ENCODE peak calls at places on chromosome 7, in nine cellular contexts. One of them, this sample, is unnamed.

GRCh38 chr7:17696422-17696821 is 243.9 kb downstream of the SNX13 start:
- DNase-seq in T-helper 2 cell: no peak
- DNase-seq in natural killer cell: no peak
- DNase-seq in activated naive CD4-positive, alpha-beta T cell treated with anti-CD3 and anti-CD28 coated beads, Interleukin-2, amount 10 ng/mL, durations not matched to agents 7 days and 5 days: no peak
- DNase-seq in GDM1: no peak
- DNase-seq in PC-3: peak
- DNase-seq in MV-4-11: peak
- DNase-seq in cardiac fibroblast: peak
- DNase-seq in pulmonary artery endothelial cell: no peak
- DNase-seq in this sample: no peak

GRCh38 chr7:45579386-45579785 is 5.2 kb downstream of the ADCY1 start:
- DNase-seq in T-helper 2 cell: no peak
- DNase-seq in natural killer cell: no peak
- DNase-seq in activated naive CD4-positive, alpha-beta T cell treated with anti-CD3 and anti-CD28 coated beads, Interleukin-2, amount 10 ng/mL, durations not matched to agents 7 days and 5 days: no peak
- DNase-seq in GDM1: no peak
- DNase-seq in PC-3: no peak
- DNase-seq in MV-4-11: no peak
- DNase-seq in cardiac fibroblast: no peak
- DNase-seq in pulmonary artery endothelial cell: no peak
- DNase-seq in this sample: no peak

GRCh38 chr7:44431091-44431608 is 59.3 kb downstream of the NUDCD3 start:
- DNase-seq in T-helper 2 cell: no peak
- DNase-seq in natural killer cell: no peak
- DNase-seq in activated naive CD4-positive, alpha-beta T cell treated with anti-CD3 and anti-CD28 coated beads, Interleukin-2, amount 10 ng/mL, durations not matched to agents 7 days and 5 days: peak
- DNase-seq in GDM1: no peak
- DNase-seq in PC-3: peak
- DNase-seq in MV-4-11: peak
- DNase-seq in cardiac fibroblast: no peak
- DNase-seq in pulmonary artery endothelial cell: no peak
- DNase-seq in this sample: no peak

GRCh38 chr7:135758531-135758932 is 9.9 kb upstream of the FAM180A start:
- DNase-seq in T-helper 2 cell: no peak
- DNase-seq in natural killer cell: no peak
- DNase-seq in activated naive CD4-positive, alpha-beta T cell treated with anti-CD3 and anti-CD28 coated beads, Interleukin-2, amount 10 ng/mL, durations not matched to agents 7 days and 5 days: no peak
- DNase-seq in GDM1: no peak
- DNase-seq in PC-3: no peak
- DNase-seq in MV-4-11: no peak
- DNase-seq in cardiac fibroblast: peak
- DNase-seq in pulmonary artery endothelial cell: no peak
- DNase-seq in this sample: no peak

GRCh38 chr7:146635200-146636032 is 518.8 kb downstream of the CNTNAP2 start:
- DNase-seq in T-helper 2 cell: no peak
- DNase-seq in natural killer cell: no peak
- DNase-seq in activated naive CD4-positive, alpha-beta T cell treated with anti-CD3 and anti-CD28 coated beads, Interleukin-2, amount 10 ng/mL, durations not matched to agents 7 days and 5 days: no peak
- DNase-seq in GDM1: no peak
- DNase-seq in PC-3: peak
- DNase-seq in MV-4-11: no peak
- DNase-seq in cardiac fibroblast: no peak
- DNase-seq in pulmonary artery endothelial cell: no peak
- DNase-seq in this sample: no peak

GRCh38 chr7:129665013-129665401 is 53.5 kb downstream of the NRF1 start:
- DNase-seq in T-helper 2 cell: no peak
- DNase-seq in natural killer cell: no peak
- DNase-seq in activated naive CD4-positive, alpha-beta T cell treated with anti-CD3 and anti-CD28 coated beads, Interleukin-2, amount 10 ng/mL, durations not matched to agents 7 days and 5 days: no peak
- DNase-seq in GDM1: peak
- DNase-seq in PC-3: peak
- DNase-seq in MV-4-11: peak
- DNase-seq in cardiac fibroblast: peak
- DNase-seq in pulmonary artery endothelial cell: peak
- DNase-seq in this sample: no peak

GRCh38 chr7:77288676-77289320 is 89.2 kb upstream of the FGL2 start:
- DNase-seq in T-helper 2 cell: no peak
- DNase-seq in natural killer cell: no peak
- DNase-seq in activated naive CD4-positive, alpha-beta T cell treated with anti-CD3 and anti-CD28 coated beads, Interleukin-2, amount 10 ng/mL, durations not matched to agents 7 days and 5 days: no peak
- DNase-seq in GDM1: peak
- DNase-seq in PC-3: no peak
- DNase-seq in MV-4-11: no peak
- DNase-seq in cardiac fibroblast: no peak
- DNase-seq in pulmonary artery endothelial cell: peak
- DNase-seq in this sample: no peak

GRCh38 chr7:150869467-150869866 is 17.1 kb downstream of the AOC1 start:
- DNase-seq in T-helper 2 cell: no peak
- DNase-seq in natural killer cell: no peak
- DNase-seq in activated naive CD4-positive, alpha-beta T cell treated with anti-CD3 and anti-CD28 coated beads, Interleukin-2, amount 10 ng/mL, durations not matched to agents 7 days and 5 days: no peak
- DNase-seq in GDM1: no peak
- DNase-seq in PC-3: no peak
- DNase-seq in MV-4-11: no peak
- DNase-seq in cardiac fibroblast: no peak
- DNase-seq in pulmonary artery endothelial cell: no peak
- DNase-seq in this sample: no peak

GRCh38 chr7:46933596-46933995 is 648.3 kb downstream of the TNS3 start:
- DNase-seq in T-helper 2 cell: no peak
- DNase-seq in natural killer cell: no peak
- DNase-seq in activated naive CD4-positive, alpha-beta T cell treated with anti-CD3 and anti-CD28 coated beads, Interleukin-2, amount 10 ng/mL, durations not matched to agents 7 days and 5 days: no peak
- DNase-seq in GDM1: no peak
- DNase-seq in PC-3: no peak
- DNase-seq in MV-4-11: no peak
- DNase-seq in cardiac fibroblast: peak
- DNase-seq in pulmonary artery endothelial cell: no peak
- DNase-seq in this sample: no peak

GRCh38 chr7:100835903-100836811 is 8.8 kb upstream of the EPHB4 start:
- DNase-seq in T-helper 2 cell: no peak
- DNase-seq in natural killer cell: no peak
- DNase-seq in activated naive CD4-positive, alpha-beta T cell treated with anti-CD3 and anti-CD28 coated beads, Interleukin-2, amount 10 ng/mL, durations not matched to agents 7 days and 5 days: no peak
- DNase-seq in GDM1: no peak
- DNase-seq in PC-3: no peak
- DNase-seq in MV-4-11: no peak
- DNase-seq in cardiac fibroblast: peak
- DNase-seq in pulmonary artery endothelial cell: peak
- DNase-seq in this sample: no peak

GRCh38 chr7:74453321-74454011 is at the start of gene GTF2IRD1:
- DNase-seq in T-helper 2 cell: peak
- DNase-seq in natural killer cell: no peak
- DNase-seq in activated naive CD4-positive, alpha-beta T cell treated with anti-CD3 and anti-CD28 coated beads, Interleukin-2, amount 10 ng/mL, durations not matched to agents 7 days and 5 days: peak
- DNase-seq in GDM1: peak
- DNase-seq in PC-3: peak
- DNase-seq in MV-4-11: peak
- DNase-seq in cardiac fibroblast: peak
- DNase-seq in pulmonary artery endothelial cell: peak
- DNase-seq in this sample: no peak

GRCh38 chr7:116673504-116673865 is 1.5 kb downstream of the MET start:
- DNase-seq in T-helper 2 cell: no peak
- DNase-seq in natural killer cell: no peak
- DNase-seq in activated naive CD4-positive, alpha-beta T cell treated with anti-CD3 and anti-CD28 coated beads, Interleukin-2, amount 10 ng/mL, durations not matched to agents 7 days and 5 days: no peak
- DNase-seq in GDM1: no peak
- DNase-seq in PC-3: no peak
- DNase-seq in MV-4-11: no peak
- DNase-seq in cardiac fibroblast: no peak
- DNase-seq in pulmonary artery endothelial cell: no peak
- DNase-seq in this sample: no peak

GRCh38 chr7:149822353-149822943 is 15.7 kb upstream of the ZNF862 start:
- DNase-seq in T-helper 2 cell: no peak
- DNase-seq in natural killer cell: no peak
- DNase-seq in activated naive CD4-positive, alpha-beta T cell treated with anti-CD3 and anti-CD28 coated beads, Interleukin-2, amount 10 ng/mL, durations not matched to agents 7 days and 5 days: no peak
- DNase-seq in GDM1: no peak
- DNase-seq in PC-3: no peak
- DNase-seq in MV-4-11: no peak
- DNase-seq in cardiac fibroblast: no peak
- DNase-seq in pulmonary artery endothelial cell: no peak
- DNase-seq in this sample: no peak

GRCh38 chr7:126606331-126606730 is 646.4 kb downstream of the GRM8 start:
- DNase-seq in T-helper 2 cell: no peak
- DNase-seq in natural killer cell: no peak
- DNase-seq in activated naive CD4-positive, alpha-beta T cell treated with anti-CD3 and anti-CD28 coated beads, Interleukin-2, amount 10 ng/mL, durations not matched to agents 7 days and 5 days: no peak
- DNase-seq in GDM1: no peak
- DNase-seq in PC-3: no peak
- DNase-seq in MV-4-11: no peak
- DNase-seq in cardiac fibroblast: no peak
- DNase-seq in pulmonary artery endothelial cell: no peak
- DNase-seq in this sample: no peak

GRCh38 chr7:80583901-80584300 is 54.5 kb upstream of the CD36 start:
- DNase-seq in T-helper 2 cell: no peak
- DNase-seq in natural killer cell: no peak
- DNase-seq in activated naive CD4-positive, alpha-beta T cell treated with anti-CD3 and anti-CD28 coated beads, Interleukin-2, amount 10 ng/mL, durations not matched to agents 7 days and 5 days: no peak
- DNase-seq in GDM1: no peak
- DNase-seq in PC-3: no peak
- DNase-seq in MV-4-11: no peak
- DNase-seq in cardiac fibroblast: peak
- DNase-seq in pulmonary artery endothelial cell: no peak
- DNase-seq in this sample: no peak

GRCh38 chr7:67402280-67402679 is 405.6 kb downstream of the TYW1 start:
- DNase-seq in T-helper 2 cell: no peak
- DNase-seq in natural killer cell: no peak
- DNase-seq in activated naive CD4-positive, alpha-beta T cell treated with anti-CD3 and anti-CD28 coated beads, Interleukin-2, amount 10 ng/mL, durations not matched to agents 7 days and 5 days: no peak
- DNase-seq in GDM1: no peak
- DNase-seq in PC-3: no peak
- DNase-seq in MV-4-11: no peak
- DNase-seq in cardiac fibroblast: no peak
- DNase-seq in pulmonary artery endothelial cell: no peak
- DNase-seq in this sample: no peak

GRCh38 chr7:85186521-85187241 is at the start of gene SEMA3D:
- DNase-seq in T-helper 2 cell: no peak
- DNase-seq in natural killer cell: no peak
- DNase-seq in activated naive CD4-positive, alpha-beta T cell treated with anti-CD3 and anti-CD28 coated beads, Interleukin-2, amount 10 ng/mL, durations not matched to agents 7 days and 5 days: peak
- DNase-seq in GDM1: peak
- DNase-seq in PC-3: peak
- DNase-seq in MV-4-11: peak
- DNase-seq in cardiac fibroblast: peak
- DNase-seq in pulmonary artery endothelial cell: peak
- DNase-seq in this sample: peak

GRCh38 chr7:141956084-141956483 is 9.3 kb upstream of the CLEC5A start:
- DNase-seq in T-helper 2 cell: no peak
- DNase-seq in natural killer cell: no peak
- DNase-seq in activated naive CD4-positive, alpha-beta T cell treated with anti-CD3 and anti-CD28 coated beads, Interleukin-2, amount 10 ng/mL, durations not matched to agents 7 days and 5 days: no peak
- DNase-seq in GDM1: peak
- DNase-seq in PC-3: no peak
- DNase-seq in MV-4-11: peak
- DNase-seq in cardiac fibroblast: peak
- DNase-seq in pulmonary artery endothelial cell: no peak
- DNase-seq in this sample: no peak

GRCh38 chr7:91082038-91082437 is 182.2 kb upstream of the FZD1 start:
- DNase-seq in T-helper 2 cell: no peak
- DNase-seq in natural killer cell: no peak
- DNase-seq in activated naive CD4-positive, alpha-beta T cell treated with anti-CD3 and anti-CD28 coated beads, Interleukin-2, amount 10 ng/mL, durations not matched to agents 7 days and 5 days: no peak
- DNase-seq in GDM1: no peak
- DNase-seq in PC-3: no peak
- DNase-seq in MV-4-11: peak
- DNase-seq in cardiac fibroblast: peak
- DNase-seq in pulmonary artery endothelial cell: no peak
- DNase-seq in this sample: no peak

GRCh38 chr7:158051372-158051760 is 536.3 kb downstream of the PTPRN2 start:
- DNase-seq in T-helper 2 cell: no peak
- DNase-seq in natural killer cell: no peak
- DNase-seq in activated naive CD4-positive, alpha-beta T cell treated with anti-CD3 and anti-CD28 coated beads, Interleukin-2, amount 10 ng/mL, durations not matched to agents 7 days and 5 days: no peak
- DNase-seq in GDM1: no peak
- DNase-seq in PC-3: no peak
- DNase-seq in MV-4-11: no peak
- DNase-seq in cardiac fibroblast: no peak
- DNase-seq in pulmonary artery endothelial cell: no peak
- DNase-seq in this sample: no peak

GRCh38 chr7:140534743-140535142 is 55.4 kb upstream of the MKRN1 start:
- DNase-seq in T-helper 2 cell: no peak
- DNase-seq in natural killer cell: no peak
- DNase-seq in activated naive CD4-positive, alpha-beta T cell treated with anti-CD3 and anti-CD28 coated beads, Interleukin-2, amount 10 ng/mL, durations not matched to agents 7 days and 5 days: no peak
- DNase-seq in GDM1: no peak
- DNase-seq in PC-3: no peak
- DNase-seq in MV-4-11: no peak
- DNase-seq in cardiac fibroblast: no peak
- DNase-seq in pulmonary artery endothelial cell: no peak
- DNase-seq in this sample: no peak

GRCh38 chr7:79149831-79150230 is 303.6 kb downstream of the MAGI2 start:
- DNase-seq in T-helper 2 cell: no peak
- DNase-seq in natural killer cell: no peak
- DNase-seq in activated naive CD4-positive, alpha-beta T cell treated with anti-CD3 and anti-CD28 coated beads, Interleukin-2, amount 10 ng/mL, durations not matched to agents 7 days and 5 days: no peak
- DNase-seq in GDM1: no peak
- DNase-seq in PC-3: peak
- DNase-seq in MV-4-11: no peak
- DNase-seq in cardiac fibroblast: no peak
- DNase-seq in pulmonary artery endothelial cell: no peak
- DNase-seq in this sample: no peak

GRCh38 chr7:51058764-51059163 is 257.8 kb downstream of the COBL start:
- DNase-seq in T-helper 2 cell: no peak
- DNase-seq in natural killer cell: no peak
- DNase-seq in activated naive CD4-positive, alpha-beta T cell treated with anti-CD3 and anti-CD28 coated beads, Interleukin-2, amount 10 ng/mL, durations not matched to agents 7 days and 5 days: no peak
- DNase-seq in GDM1: no peak
- DNase-seq in PC-3: no peak
- DNase-seq in MV-4-11: no peak
- DNase-seq in cardiac fibroblast: no peak
- DNase-seq in pulmonary artery endothelial cell: no peak
- DNase-seq in this sample: no peak

GRCh38 chr7:33107136-33108066 is 1.8 kb downstream of the RP9 start:
- DNase-seq in T-helper 2 cell: no peak
- DNase-seq in natural killer cell: no peak
- DNase-seq in activated naive CD4-positive, alpha-beta T cell treated with anti-CD3 and anti-CD28 coated beads, Interleukin-2, amount 10 ng/mL, durations not matched to agents 7 days and 5 days: peak
- DNase-seq in GDM1: peak
- DNase-seq in PC-3: peak
- DNase-seq in MV-4-11: peak
- DNase-seq in cardiac fibroblast: peak
- DNase-seq in pulmonary artery endothelial cell: no peak
- DNase-seq in this sample: peak

GRCh38 chr7:95886501-95887090 is 114.2 kb downstream of the DYNC1I1 start:
- DNase-seq in T-helper 2 cell: no peak
- DNase-seq in natural killer cell: no peak
- DNase-seq in activated naive CD4-positive, alpha-beta T cell treated with anti-CD3 and anti-CD28 coated beads, Interleukin-2, amount 10 ng/mL, durations not matched to agents 7 days and 5 days: no peak
- DNase-seq in GDM1: no peak
- DNase-seq in PC-3: peak
- DNase-seq in MV-4-11: peak
- DNase-seq in cardiac fibroblast: peak
- DNase-seq in pulmonary artery endothelial cell: peak
- DNase-seq in this sample: no peak

GRCh38 chr7:1596181-1597043 is 26.6 kb upstream of the PSMG3 start:
- DNase-seq in T-helper 2 cell: no peak
- DNase-seq in natural killer cell: no peak
- DNase-seq in activated naive CD4-positive, alpha-beta T cell treated with anti-CD3 and anti-CD28 coated beads, Interleukin-2, amount 10 ng/mL, durations not matched to agents 7 days and 5 days: no peak
- DNase-seq in GDM1: no peak
- DNase-seq in PC-3: no peak
- DNase-seq in MV-4-11: no peak
- DNase-seq in cardiac fibroblast: no peak
- DNase-seq in pulmonary artery endothelial cell: no peak
- DNase-seq in this sample: no peak

GRCh38 chr7:43454936-43455518 is 127.9 kb upstream of the STK17A start:
- DNase-seq in T-helper 2 cell: no peak
- DNase-seq in natural killer cell: no peak
- DNase-seq in activated naive CD4-positive, alpha-beta T cell treated with anti-CD3 and anti-CD28 coated beads, Interleukin-2, amount 10 ng/mL, durations not matched to agents 7 days and 5 days: no peak
- DNase-seq in GDM1: no peak
- DNase-seq in PC-3: peak
- DNase-seq in MV-4-11: peak
- DNase-seq in cardiac fibroblast: peak
- DNase-seq in pulmonary artery endothelial cell: peak
- DNase-seq in this sample: no peak

GRCh38 chr7:2818653-2819052 is 25.5 kb downstream of the GNA12 start:
- DNase-seq in T-helper 2 cell: no peak
- DNase-seq in natural killer cell: no peak
- DNase-seq in activated naive CD4-positive, alpha-beta T cell treated with anti-CD3 and anti-CD28 coated beads, Interleukin-2, amount 10 ng/mL, durations not matched to agents 7 days and 5 days: no peak
- DNase-seq in GDM1: no peak
- DNase-seq in PC-3: no peak
- DNase-seq in MV-4-11: no peak
- DNase-seq in cardiac fibroblast: no peak
- DNase-seq in pulmonary artery endothelial cell: no peak
- DNase-seq in this sample: no peak

GRCh38 chr7:124718032-124718766 is 47.4 kb downstream of the GPR37 start:
- DNase-seq in T-helper 2 cell: no peak
- DNase-seq in natural killer cell: no peak
- DNase-seq in activated naive CD4-positive, alpha-beta T cell treated with anti-CD3 and anti-CD28 coated beads, Interleukin-2, amount 10 ng/mL, durations not matched to agents 7 days and 5 days: no peak
- DNase-seq in GDM1: no peak
- DNase-seq in PC-3: peak
- DNase-seq in MV-4-11: no peak
- DNase-seq in cardiac fibroblast: no peak
- DNase-seq in pulmonary artery endothelial cell: no peak
- DNase-seq in this sample: no peak

GRCh38 chr7:69260023-69260422 is 338.3 kb upstream of the AUTS2 start:
- DNase-seq in T-helper 2 cell: no peak
- DNase-seq in natural killer cell: no peak
- DNase-seq in activated naive CD4-positive, alpha-beta T cell treated with anti-CD3 and anti-CD28 coated beads, Interleukin-2, amount 10 ng/mL, durations not matched to agents 7 days and 5 days: no peak
- DNase-seq in GDM1: no peak
- DNase-seq in PC-3: no peak
- DNase-seq in MV-4-11: no peak
- DNase-seq in cardiac fibroblast: no peak
- DNase-seq in pulmonary artery endothelial cell: no peak
- DNase-seq in this sample: no peak